ENCODE peak calls at places on chromosomes 1 and 21, in nine cellular contexts. A is ELF-1; F is NCI-H2081; X is stimulated activated naive B cell treated with anti-CD40 and anti-IgM and Interleukin-4, amounts not matched to agents 10 μg/mL and 1 μg/mL and 100 μg/mL, for 72 hours; M is HCT116; U is heart right ventricle; V is Ammon's horn; S is left colon; Z is stimulated activated CD4-positive, alpha-beta T cell treated with anti-CD3 and anti-CD28 coated beads, Interleukin-4, amount 100 ng/mL, for 1 hour. L is an unnamed sample.

GRCh38 chr21:26800455-26801454 is 44.5 kb downstream of the ADAMTS1 start:
- DNase-seq in X (no peak), U (peak), M (no peak), S (no peak), A (no peak), F (no peak), V (no peak), Z (no peak), L (no peak)

GRCh38 chr1:186980400-186980799 is 151.7 kb downstream of the PLA2G4A start:
- DNase-seq in S (no peak), U (no peak), Z (no peak), X (no peak), F (no peak), M (no peak), V (no peak), A (no peak), L (no peak)

GRCh38 chr1:228010921-228011320 is 4.1 kb downstream of the WNT3A start:
- DNase-seq in S (no peak), F (no peak), A (no peak), M (no peak), U (no peak), Z (no peak), V (no peak), X (no peak), L (no peak)

GRCh38 chr1:180636138-180636537 is 4.3 kb downstream of the XPR1 start:
- DNase-seq in M (no peak), X (no peak), F (no peak), V (no peak), Z (no peak), S (no peak), U (no peak), A (no peak), L (no peak)

GRCh38 chr1:13994386-13994785 is 294.4 kb downstream of the PRDM2 start:
- DNase-seq in Z (no peak), V (no peak), U (no peak), F (no peak), X (no peak), A (no peak), S (no peak), M (no peak), L (no peak)

GRCh38 chr1:241782396-241782795 is 65.6 kb upstream of the EXO1 start:
- DNase-seq in M (no peak), U (no peak), A (no peak), Z (no peak), X (no peak), S (no peak), F (no peak), V (no peak), L (no peak)

GRCh38 chr1:44945992-44946391 is 40.4 kb downstream of the EIF2B3 start:
- DNase-seq in M (no peak), F (no peak), Z (no peak), S (no peak), A (no peak), U (no peak), X (no peak), V (peak), L (no peak)

GRCh38 chr1:166840309-166841302 is 1.3 kb downstream of the POGK start:
- DNase-seq in S (peak), U (peak), X (no peak), A (peak), Z (no peak), M (no peak), F (no peak), V (no peak), L (no peak)

GRCh38 chr1:243420968-243421675 is 165.3 kb downstream of the SDCCAG8 start:
- DNase-seq in M (no peak), S (no peak), V (peak), X (no peak), A (no peak), U (no peak), Z (no peak), F (peak), L (no peak)

GRCh38 chr1:216422821-216423529 is at the start of gene USH2A:
- DNase-seq in V (peak), S (no peak), U (no peak), M (no peak), F (peak), A (no peak), X (no peak), Z (no peak), L (no peak)

GRCh38 chr1:204478166-204478899 is 16.3 kb downstream of the PIK3C2B start:
- DNase-seq in V (no peak), U (no peak), Z (no peak), S (no peak), X (no peak), F (no peak), A (peak), M (no peak), L (no peak)

GRCh38 chr1:63674238-63674864 is 81.1 kb downstream of the PGM1 start:
- DNase-seq in X (peak), M (peak), Z (no peak), S (peak), A (peak), V (peak), U (peak), F (peak), L (no peak)

GRCh38 chr1:16967095-16967567 is 13.3 kb downstream of the MFAP2 start:
- DNase-seq in A (no peak), U (peak), X (no peak), M (no peak), Z (no peak), S (peak), V (peak), F (peak), L (no peak)

GRCh38 chr1:74652711-74653131 is 20.9 kb downstream of the ERICH3 start:
- DNase-seq in M (no peak), Z (no peak), A (peak), X (peak), U (no peak), V (no peak), S (no peak), F (no peak), L (no peak)

GRCh38 chr1:155463865-155464264 is 98.7 kb downstream of the ASH1L start:
- DNase-seq in S (no peak), U (no peak), X (peak), Z (no peak), A (peak), V (no peak), F (no peak), M (no peak), L (no peak)

GRCh38 chr21:45001134-45002095 is 61.6 kb downstream of the SLX9 start:
- DNase-seq in U (peak), F (no peak), Z (peak), M (no peak), A (no peak), X (no peak), S (peak), V (peak), L (no peak)

GRCh38 chr21:45943630-45944540 is 37.7 kb upstream of the COL6A1 start:
- DNase-seq in M (no peak), Z (no peak), F (no peak), A (no peak), S (no peak), V (no peak), X (no peak), U (no peak), L (no peak)

GRCh38 chr1:148372731-148373130 is 110.4 kb downstream of the PPIAL4G start:
- DNase-seq in F (no peak), Z (no peak), X (no peak), V (no peak), M (no peak), U (no peak), A (no peak), S (no peak), L (peak)

GRCh38 chr1:5765465-5765864 is 226.8 kb downstream of the NPHP4 start:
- DNase-seq in X (no peak), S (no peak), A (no peak), Z (no peak), U (no peak), M (no peak), F (no peak), V (no peak), L (no peak)

GRCh38 chr1:39754906-39755504 is 16.1 kb downstream of the OXCT2 start:
- DNase-seq in F (no peak), A (no peak), S (no peak), V (no peak), Z (no peak), U (peak), M (no peak), X (no peak), L (no peak)

GRCh38 chr1:24392982-24393645 is 20.5 kb downstream of the STPG1 start:
- DNase-seq in V (no peak), S (no peak), A (no peak), Z (no peak), M (no peak), U (no peak), X (no peak), F (peak), L (no peak)

GRCh38 chr1:109892476-109893368 is 17.9 kb upstream of the CSF1 start:
- DNase-seq in V (no peak), A (peak), M (no peak), U (no peak), F (no peak), S (no peak), Z (no peak), X (no peak), L (no peak)

GRCh38 chr1:1398677-1399186 is 403 bp downstream of the CCNL2 start:
- DNase-seq in M (no peak), A (no peak), V (no peak), S (peak), U (no peak), F (no peak), Z (no peak), X (no peak), L (no peak)

GRCh38 chr1:54853096-54853792 is 33.8 kb downstream of the DHCR24 start:
- DNase-seq in F (no peak), A (no peak), U (no peak), S (no peak), X (no peak), Z (no peak), M (no peak), V (no peak), L (no peak)

GRCh38 chr1:90000934-90001676 is 6.2 kb downstream of the ZNF326 start:
- DNase-seq in M (no peak), Z (no peak), S (no peak), X (no peak), U (no peak), A (no peak), V (no peak), F (no peak), L (no peak)

GRCh38 chr1:22835920-22836319 is 125.3 kb downstream of the EPHB2 start:
- DNase-seq in F (no peak), A (no peak), V (no peak), Z (no peak), S (no peak), X (no peak), U (no peak), M (no peak), L (no peak)

GRCh38 chr1:177948336-177948972 is 21.4 kb downstream of the SEC16B start:
- DNase-seq in X (peak), V (peak), M (peak), S (peak), U (peak), A (peak), Z (peak), F (peak), L (no peak)

GRCh38 chr1:244833734-244834595 is 1.5 kb upstream of the COX20 start:
- DNase-seq in S (peak), M (peak), X (peak), V (peak), F (peak), Z (peak), U (peak), A (peak), L (peak)

GRCh38 chr1:21175324-21175669 is 1.4 kb downstream of the EIF4G3 start:
- DNase-seq in U (peak), S (peak), A (no peak), X (peak), V (peak), F (peak), Z (no peak), M (no peak), L (no peak)

GRCh38 chr1:3669421-3669821 is 17.1 kb downstream of the TP73 start:
- DNase-seq in A (no peak), M (no peak), F (no peak), X (no peak), V (no peak), S (no peak), Z (no peak), U (peak), L (no peak)

GRCh38 chr1:181179980-181180964 is 91.8 kb downstream of the IER5 start:
- DNase-seq in X (no peak), F (peak), A (peak), Z (peak), S (peak), M (no peak), U (peak), V (peak), L (peak)

GRCh38 chr1:161333166-161333565 is 19.0 kb downstream of the SDHC start:
- DNase-seq in X (no peak), U (no peak), M (no peak), F (no peak), V (no peak), Z (no peak), S (no peak), A (no peak), L (no peak)